ENCODE peak calls at places on chromosomes 2 and 18, in seven cellular contexts. One of them, this sample, is unnamed.

GRCh38 chr18:54734059-54734458 is 94.2 kb upstream of the RAB27B start:
- DNase-seq in CD8-positive, alpha-beta memory T cell: no peak
- DNase-seq in heart left ventricle: no peak
- DNase-seq in AG04450: peak
- DNase-seq in CD8-positive, alpha-beta T cell: no peak
- DNase-seq in transverse colon: no peak
- DNase-seq in A549: peak
- DNase-seq in this sample: no peak

GRCh38 chr2:70732736-70733427 is 35.1 kb downstream of the ADD2 start:
- DNase-seq in AG04450: no peak
- DNase-seq in CD8-positive, alpha-beta memory T cell: no peak
- DNase-seq in transverse colon: no peak
- DNase-seq in A549: no peak
- DNase-seq in heart left ventricle: no peak
- DNase-seq in CD8-positive, alpha-beta T cell: no peak
- DNase-seq in this sample: no peak

GRCh38 chr18:24060644-24061043 is 46.1 kb downstream of the TTC39C start:
- DNase-seq in CD8-positive, alpha-beta memory T cell: no peak
- DNase-seq in AG04450: no peak
- DNase-seq in transverse colon: no peak
- DNase-seq in heart left ventricle: no peak
- DNase-seq in CD8-positive, alpha-beta T cell: no peak
- DNase-seq in A549: no peak
- DNase-seq in this sample: no peak

GRCh38 chr2:131552886-131553285 is 25.2 kb downstream of the CCDC74A start:
- DNase-seq in AG04450: no peak
- DNase-seq in heart left ventricle: peak
- DNase-seq in CD8-positive, alpha-beta T cell: no peak
- DNase-seq in transverse colon: no peak
- DNase-seq in CD8-positive, alpha-beta memory T cell: no peak
- DNase-seq in A549: no peak
- DNase-seq in this sample: no peak

GRCh38 chr2:203612246-203612645 is 77.1 kb upstream of the RAPH1 start:
- DNase-seq in heart left ventricle: no peak
- DNase-seq in transverse colon: no peak
- DNase-seq in AG04450: no peak
- DNase-seq in CD8-positive, alpha-beta T cell: no peak
- DNase-seq in A549: no peak
- DNase-seq in CD8-positive, alpha-beta memory T cell: no peak
- DNase-seq in this sample: no peak

GRCh38 chr2:109256921-109257320 is 127.9 kb downstream of the SH3RF3 start:
- DNase-seq in AG04450: no peak
- DNase-seq in CD8-positive, alpha-beta T cell: no peak
- DNase-seq in CD8-positive, alpha-beta memory T cell: no peak
- DNase-seq in transverse colon: peak
- DNase-seq in A549: no peak
- DNase-seq in heart left ventricle: peak
- DNase-seq in this sample: peak

GRCh38 chr2:170235860-170236638 is 58.1 kb downstream of the MYO3B start:
- DNase-seq in heart left ventricle: no peak
- DNase-seq in AG04450: no peak
- DNase-seq in CD8-positive, alpha-beta T cell: no peak
- DNase-seq in CD8-positive, alpha-beta memory T cell: no peak
- DNase-seq in A549: peak
- DNase-seq in transverse colon: no peak
- DNase-seq in this sample: no peak

GRCh38 chr2:3603536-3604206 is 8.8 kb downstream of the COLEC11 start:
- DNase-seq in heart left ventricle: no peak
- DNase-seq in CD8-positive, alpha-beta memory T cell: no peak
- DNase-seq in CD8-positive, alpha-beta T cell: no peak
- DNase-seq in AG04450: no peak
- DNase-seq in transverse colon: no peak
- DNase-seq in A549: no peak
- DNase-seq in this sample: no peak

GRCh38 chr2:149002891-149003740 is 35.4 kb upstream of the LYPD6B start:
- DNase-seq in heart left ventricle: no peak
- DNase-seq in AG04450: no peak
- DNase-seq in CD8-positive, alpha-beta T cell: no peak
- DNase-seq in A549: no peak
- DNase-seq in CD8-positive, alpha-beta memory T cell: no peak
- DNase-seq in transverse colon: no peak
- DNase-seq in this sample: peak

GRCh38 chr2:10909050-10909995 is 2.4 kb upstream of the KCNF1 start:
- DNase-seq in CD8-positive, alpha-beta memory T cell: no peak
- DNase-seq in transverse colon: no peak
- DNase-seq in heart left ventricle: no peak
- DNase-seq in A549: peak
- DNase-seq in AG04450: no peak
- DNase-seq in CD8-positive, alpha-beta T cell: no peak
- DNase-seq in this sample: no peak

GRCh38 chr2:68828887-68829708 is 42.1 kb downstream of the BMP10 start:
- DNase-seq in transverse colon: peak
- DNase-seq in CD8-positive, alpha-beta memory T cell: peak
- DNase-seq in AG04450: peak
- DNase-seq in heart left ventricle: peak
- DNase-seq in A549: peak
- DNase-seq in CD8-positive, alpha-beta T cell: peak
- DNase-seq in this sample: peak

GRCh38 chr18:61876899-61877298 is 15.9 kb downstream of the RNF152 start:
- DNase-seq in transverse colon: no peak
- DNase-seq in A549: no peak
- DNase-seq in AG04450: no peak
- DNase-seq in heart left ventricle: no peak
- DNase-seq in CD8-positive, alpha-beta T cell: no peak
- DNase-seq in CD8-positive, alpha-beta memory T cell: no peak
- DNase-seq in this sample: no peak

GRCh38 chr2:47601518-47602015 is 181.4 kb upstream of the MSH6 start:
- DNase-seq in A549: no peak
- DNase-seq in AG04450: no peak
- DNase-seq in transverse colon: no peak
- DNase-seq in heart left ventricle: no peak
- DNase-seq in CD8-positive, alpha-beta memory T cell: no peak
- DNase-seq in CD8-positive, alpha-beta T cell: no peak
- DNase-seq in this sample: no peak

GRCh38 chr2:63639344-63639743 is 50.6 kb downstream of the MDH1 start:
- DNase-seq in A549: no peak
- DNase-seq in CD8-positive, alpha-beta T cell: no peak
- DNase-seq in CD8-positive, alpha-beta memory T cell: no peak
- DNase-seq in transverse colon: no peak
- DNase-seq in AG04450: no peak
- DNase-seq in heart left ventricle: no peak
- DNase-seq in this sample: no peak

GRCh38 chr2:45890819-45891218 is 239.3 kb downstream of the PRKCE start:
- DNase-seq in transverse colon: no peak
- DNase-seq in AG04450: no peak
- DNase-seq in heart left ventricle: no peak
- DNase-seq in CD8-positive, alpha-beta memory T cell: no peak
- DNase-seq in A549: no peak
- DNase-seq in CD8-positive, alpha-beta T cell: no peak
- DNase-seq in this sample: no peak

GRCh38 chr2:27886322-27886721 is 3.9 kb downstream of the RBKS start:
- DNase-seq in heart left ventricle: no peak
- DNase-seq in transverse colon: no peak
- DNase-seq in A549: no peak
- DNase-seq in CD8-positive, alpha-beta T cell: no peak
- DNase-seq in AG04450: no peak
- DNase-seq in CD8-positive, alpha-beta memory T cell: no peak
- DNase-seq in this sample: no peak

GRCh38 chr18:11857177-11857887 is 6.1 kb downstream of the CHMP1B start:
- DNase-seq in CD8-positive, alpha-beta T cell: no peak
- DNase-seq in heart left ventricle: no peak
- DNase-seq in CD8-positive, alpha-beta memory T cell: no peak
- DNase-seq in AG04450: peak
- DNase-seq in transverse colon: peak
- DNase-seq in A549: peak
- DNase-seq in this sample: peak

GRCh38 chr2:224838335-224838734 is 122.2 kb upstream of the CCDC195 start:
- DNase-seq in transverse colon: no peak
- DNase-seq in A549: no peak
- DNase-seq in CD8-positive, alpha-beta memory T cell: no peak
- DNase-seq in CD8-positive, alpha-beta T cell: no peak
- DNase-seq in heart left ventricle: no peak
- DNase-seq in AG04450: no peak
- DNase-seq in this sample: no peak

GRCh38 chr2:33246432-33246831 is 230.0 kb upstream of the RASGRP3 start:
- DNase-seq in A549: no peak
- DNase-seq in transverse colon: no peak
- DNase-seq in CD8-positive, alpha-beta T cell: no peak
- DNase-seq in AG04450: no peak
- DNase-seq in CD8-positive, alpha-beta memory T cell: no peak
- DNase-seq in heart left ventricle: no peak
- DNase-seq in this sample: no peak

GRCh38 chr18:27954226-27954625 is 222.7 kb downstream of the CDH2 start:
- DNase-seq in CD8-positive, alpha-beta memory T cell: no peak
- DNase-seq in heart left ventricle: no peak
- DNase-seq in A549: no peak
- DNase-seq in CD8-positive, alpha-beta T cell: no peak
- DNase-seq in transverse colon: no peak
- DNase-seq in AG04450: peak
- DNase-seq in this sample: no peak

DNA sequence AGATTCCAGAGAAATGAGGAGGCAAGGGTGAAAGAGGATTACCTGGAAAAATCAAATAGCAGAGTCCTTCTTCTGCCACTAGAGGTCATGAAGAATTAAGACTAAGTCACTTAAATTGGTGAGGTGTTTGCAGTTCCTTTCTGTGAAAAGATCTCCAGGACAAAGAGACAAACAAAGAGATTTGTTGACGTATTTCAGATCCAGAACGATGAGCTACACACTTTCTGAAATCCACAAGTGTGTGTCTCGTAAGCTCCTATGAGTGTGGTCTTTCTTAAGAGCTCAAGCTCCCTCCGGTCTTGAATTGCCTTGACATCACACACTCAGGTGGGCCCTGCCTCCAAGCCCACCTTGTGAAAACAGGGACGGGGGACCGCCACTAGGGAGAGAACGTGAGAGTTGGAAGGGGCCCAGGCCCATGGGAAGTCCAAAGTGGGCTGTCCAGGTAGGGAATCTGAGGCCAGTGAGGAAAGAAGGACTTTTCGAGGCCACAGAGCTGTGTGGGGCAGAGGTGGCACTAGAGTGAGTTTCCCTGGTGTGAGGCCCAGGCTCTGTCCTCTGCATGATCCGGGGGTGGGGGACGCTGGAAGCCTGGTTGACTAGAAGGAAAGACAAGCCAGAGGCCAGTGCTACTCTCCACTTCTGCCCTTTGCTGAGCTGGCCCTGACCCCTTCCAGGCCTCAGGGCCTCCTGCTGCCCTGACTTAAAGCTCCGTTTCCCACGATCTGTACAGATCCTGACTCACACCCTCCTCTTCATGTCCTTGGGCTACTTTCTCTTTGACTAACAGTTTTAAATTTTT is 168.1 kb upstream of the NCK2 start:
- DNase-seq in CD8-positive, alpha-beta T cell: no peak
- DNase-seq in AG04450: no peak
- DNase-seq in transverse colon: no peak
- DNase-seq in CD8-positive, alpha-beta memory T cell: peak
- DNase-seq in A549: peak
- DNase-seq in heart left ventricle: no peak
- DNase-seq in this sample: no peak
- H3K27ac ChIP-seq in CD8-positive, alpha-beta T cell: no peak
- H3K27ac ChIP-seq in AG04450: no peak
- H3K27ac ChIP-seq in transverse colon: peak
- H3K27ac ChIP-seq in CD8-positive, alpha-beta memory T cell: no peak
- H3K27ac ChIP-seq in A549: no peak
- H3K27ac ChIP-seq in heart left ventricle: no peak
- H3K27ac ChIP-seq in this sample: no peak

DNA sequence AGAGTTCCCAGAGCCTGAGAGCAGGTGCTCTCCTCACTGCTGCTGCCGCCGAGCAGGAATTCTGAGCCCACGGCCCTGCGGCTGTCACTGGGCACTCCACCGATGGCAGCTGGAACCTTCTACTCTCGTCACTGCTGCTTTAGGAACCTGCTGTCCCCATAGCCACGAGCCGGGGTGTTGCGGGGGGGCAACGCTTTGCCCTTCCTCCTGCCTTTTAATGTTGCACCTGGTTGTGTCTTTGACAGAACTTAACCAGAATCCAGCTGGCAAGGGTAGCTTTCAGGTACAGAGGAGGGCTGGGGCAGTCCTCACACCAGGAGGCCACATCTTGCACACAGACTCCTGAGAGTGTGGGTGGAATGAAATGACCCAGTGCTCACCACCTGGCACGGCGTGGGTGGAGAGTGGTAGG is 32.4 kb downstream of the NCK2 start:
- DNase-seq in CD8-positive, alpha-beta T cell: no peak
- DNase-seq in CD8-positive, alpha-beta memory T cell: no peak
- DNase-seq in transverse colon: peak
- DNase-seq in heart left ventricle: no peak
- DNase-seq in AG04450: no peak
- DNase-seq in A549: no peak
- DNase-seq in this sample: no peak
- H3K27ac ChIP-seq in CD8-positive, alpha-beta T cell: peak
- H3K27ac ChIP-seq in CD8-positive, alpha-beta memory T cell: peak
- H3K27ac ChIP-seq in transverse colon: peak
- H3K27ac ChIP-seq in heart left ventricle: no peak
- H3K27ac ChIP-seq in AG04450: no peak
- H3K27ac ChIP-seq in A549: no peak
- H3K27ac ChIP-seq in this sample: no peak

GRCh38 chr2:235056768-235057167 is 105.0 kb downstream of the SH3BP4 start:
- DNase-seq in CD8-positive, alpha-beta memory T cell: no peak
- DNase-seq in AG04450: no peak
- DNase-seq in A549: no peak
- DNase-seq in CD8-positive, alpha-beta T cell: no peak
- DNase-seq in transverse colon: no peak
- DNase-seq in heart left ventricle: no peak
- DNase-seq in this sample: no peak
- H3K27ac ChIP-seq in CD8-positive, alpha-beta memory T cell: no peak
- H3K27ac ChIP-seq in AG04450: no peak
- H3K27ac ChIP-seq in A549: no peak
- H3K27ac ChIP-seq in CD8-positive, alpha-beta T cell: no peak
- H3K27ac ChIP-seq in transverse colon: no peak
- H3K27ac ChIP-seq in heart left ventricle: no peak
- H3K27ac ChIP-seq in this sample: no peak

DNA sequence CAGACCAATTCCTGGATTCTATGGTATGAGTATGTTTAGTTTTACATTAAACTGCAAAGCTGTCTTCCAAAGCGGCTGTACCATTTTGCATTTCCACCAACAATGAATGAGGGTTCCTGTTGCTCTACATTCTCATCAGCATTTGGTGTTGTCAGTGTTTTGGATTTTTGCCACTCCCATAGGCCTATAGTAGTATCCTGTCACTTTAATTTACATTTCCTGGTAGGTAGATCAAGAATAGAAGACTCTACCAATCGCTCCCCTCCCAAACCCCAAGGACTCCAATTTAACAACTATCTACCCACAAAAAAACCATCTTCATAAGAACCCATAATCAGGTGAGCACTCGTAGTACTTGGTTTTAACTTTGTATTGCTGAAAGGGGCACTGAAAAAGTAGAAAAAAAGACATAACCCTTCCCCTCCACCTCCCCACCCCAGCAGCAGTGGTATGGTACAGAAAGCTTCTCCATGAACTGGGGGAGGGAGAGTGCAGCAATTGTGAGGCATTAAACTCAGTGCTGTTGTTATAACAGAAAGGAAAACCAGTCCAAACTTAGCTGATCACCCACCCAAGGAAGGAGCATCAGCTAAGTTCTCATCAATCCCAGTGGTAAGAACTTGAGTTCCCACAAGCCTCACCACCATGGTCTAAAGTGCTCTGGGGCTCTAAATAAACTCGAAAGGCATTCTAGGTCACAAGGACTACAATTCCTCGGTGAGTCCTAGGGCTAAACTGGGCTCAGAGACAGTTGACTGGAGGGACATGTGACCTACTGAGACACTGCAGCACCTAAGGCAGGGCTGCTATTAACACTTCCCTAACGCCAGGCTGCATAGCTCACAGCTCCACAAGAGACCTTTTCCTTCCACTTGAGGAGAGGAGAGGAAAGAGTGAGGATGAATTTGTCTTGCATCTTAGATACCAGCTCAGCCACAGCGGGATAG is 35.5 kb upstream of the CYTIP start:
- DNase-seq in CD8-positive, alpha-beta T cell: no peak
- DNase-seq in transverse colon: no peak
- DNase-seq in A549: no peak
- DNase-seq in heart left ventricle: no peak
- DNase-seq in AG04450: no peak
- DNase-seq in CD8-positive, alpha-beta memory T cell: no peak
- DNase-seq in this sample: no peak
- H3K27ac ChIP-seq in CD8-positive, alpha-beta T cell: no peak
- H3K27ac ChIP-seq in transverse colon: no peak
- H3K27ac ChIP-seq in A549: no peak
- H3K27ac ChIP-seq in heart left ventricle: no peak
- H3K27ac ChIP-seq in AG04450: no peak
- H3K27ac ChIP-seq in CD8-positive, alpha-beta memory T cell: no peak
- H3K27ac ChIP-seq in this sample: no peak